ENCODE peak calls at places on chromosomes 5 and 9, in four cellular contexts. One of them, this sample, is unnamed.
A peak's percentile ranks its signal among the peaks of the same experiment; 100 is the strongest.

GRCh38 chr5:56116599-56117131 is 116.5 kb downstream of the ANKRD55 start:
- DNase-seq in GM12878: no peak
- DNase-seq in K562: no peak
- DNase-seq in HL-60: peak; percentile 17
- DNase-seq in this sample: no peak

GRCh38 chr9:103287361-103287760 is 292.2 kb downstream of the CYLC2 start:
- DNase-seq in GM12878: no peak
- DNase-seq in K562: no peak
- DNase-seq in HL-60: no peak
- DNase-seq in this sample: no peak

GRCh38 chr9:125659954-125660353 is 47.1 kb downstream of the MAPKAP1 start:
- DNase-seq in GM12878: no peak
- DNase-seq in K562: no peak
- DNase-seq in HL-60: no peak
- DNase-seq in this sample: no peak

GRCh38 chr9:72305102-72305546 is 59.9 kb downstream of the ZFAND5 start:
- DNase-seq in GM12878: no peak
- DNase-seq in K562: peak; percentile 16
- DNase-seq in HL-60: peak; percentile 78
- DNase-seq in this sample: no peak

GRCh38 chr9:128091144-128091543 is 23.1 kb downstream of the SLC25A25 start:
- DNase-seq in GM12878: no peak
- DNase-seq in K562: peak; percentile 66
- DNase-seq in HL-60: no peak
- DNase-seq in this sample: no peak

GRCh38 chr9:27924502-27924901 is 351.2 kb upstream of the C9orf72 start:
- DNase-seq in GM12878: no peak
- DNase-seq in K562: no peak
- DNase-seq in HL-60: no peak
- DNase-seq in this sample: no peak

GRCh38 chr5:27818888-27819287 is 780.5 kb upstream of the CDH9 start:
- DNase-seq in GM12878: no peak
- DNase-seq in K562: no peak
- DNase-seq in HL-60: no peak
- DNase-seq in this sample: no peak

GRCh38 chr9:129397335-129397734 is 219.3 kb upstream of the IER5L start:
- DNase-seq in GM12878: no peak
- DNase-seq in K562: no peak
- DNase-seq in HL-60: no peak
- DNase-seq in this sample: no peak

GRCh38 chr5:175235251-175235963 is 208.6 kb downstream of the DRD1 start:
- DNase-seq in GM12878: no peak
- DNase-seq in K562: no peak
- DNase-seq in HL-60: no peak
- DNase-seq in this sample: no peak

DNA sequence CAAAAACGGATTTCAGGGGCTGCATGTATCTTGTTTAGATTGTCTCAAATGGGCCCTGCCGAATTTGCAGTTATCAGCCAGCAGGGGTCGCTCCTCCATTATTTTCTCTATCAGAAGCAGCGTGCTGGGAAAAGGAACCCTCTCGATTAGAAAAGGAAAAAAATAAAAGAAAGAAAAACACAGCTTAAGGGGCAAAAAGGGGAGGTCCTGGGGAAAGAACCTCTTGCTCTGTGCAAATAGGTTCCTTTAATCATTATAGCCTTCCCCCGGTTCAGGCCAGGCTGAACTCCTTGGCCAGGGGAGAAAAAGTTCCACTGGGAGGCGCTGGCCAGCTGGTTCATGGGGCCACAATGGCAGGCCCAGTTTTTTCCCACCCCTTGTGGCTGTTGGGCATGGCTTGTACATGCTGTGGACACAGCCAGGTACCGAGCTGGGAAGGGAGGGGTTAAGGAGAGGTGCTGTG is 25.0 kb upstream of the CAPSL start:
- DNase-seq in GM12878: no peak
- DNase-seq in K562: peak; percentile 58
- DNase-seq in HL-60: no peak
- DNase-seq in this sample: no peak
- TF ChIP-seq SPI1 in GM12878: no peak
- TF ChIP-seq SPI1 in K562: no peak
- TF ChIP-seq SPI1 in HL-60: no peak
- TF ChIP-seq SPI1 in this sample: no peak

DNA sequence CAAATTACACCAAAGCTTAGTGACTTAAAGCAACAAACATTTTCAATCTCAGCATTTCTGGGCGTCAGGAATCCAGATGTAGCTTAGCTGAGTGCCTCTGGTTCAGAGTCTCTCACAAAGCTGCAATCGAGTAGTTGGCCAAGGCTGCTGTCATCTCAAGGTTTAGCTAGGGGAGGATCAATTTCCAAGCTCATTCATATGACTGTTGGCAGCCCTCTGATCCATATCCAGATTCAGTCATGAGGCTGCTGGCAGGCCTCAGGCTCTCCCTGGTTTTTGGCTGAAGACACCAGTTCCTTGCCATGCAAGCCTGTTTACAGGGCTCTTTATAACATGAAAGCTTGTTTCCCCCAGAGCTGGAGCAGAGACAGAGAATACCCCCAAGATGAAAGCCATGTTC is 419.5 kb upstream of the TLE4 start:
- DNase-seq in GM12878: no peak
- DNase-seq in K562: no peak
- DNase-seq in HL-60: no peak
- DNase-seq in this sample: no peak
- TF ChIP-seq SPI1 in GM12878: no peak
- TF ChIP-seq SPI1 in K562: no peak
- TF ChIP-seq SPI1 in HL-60: no peak
- TF ChIP-seq SPI1 in this sample: no peak

DNA sequence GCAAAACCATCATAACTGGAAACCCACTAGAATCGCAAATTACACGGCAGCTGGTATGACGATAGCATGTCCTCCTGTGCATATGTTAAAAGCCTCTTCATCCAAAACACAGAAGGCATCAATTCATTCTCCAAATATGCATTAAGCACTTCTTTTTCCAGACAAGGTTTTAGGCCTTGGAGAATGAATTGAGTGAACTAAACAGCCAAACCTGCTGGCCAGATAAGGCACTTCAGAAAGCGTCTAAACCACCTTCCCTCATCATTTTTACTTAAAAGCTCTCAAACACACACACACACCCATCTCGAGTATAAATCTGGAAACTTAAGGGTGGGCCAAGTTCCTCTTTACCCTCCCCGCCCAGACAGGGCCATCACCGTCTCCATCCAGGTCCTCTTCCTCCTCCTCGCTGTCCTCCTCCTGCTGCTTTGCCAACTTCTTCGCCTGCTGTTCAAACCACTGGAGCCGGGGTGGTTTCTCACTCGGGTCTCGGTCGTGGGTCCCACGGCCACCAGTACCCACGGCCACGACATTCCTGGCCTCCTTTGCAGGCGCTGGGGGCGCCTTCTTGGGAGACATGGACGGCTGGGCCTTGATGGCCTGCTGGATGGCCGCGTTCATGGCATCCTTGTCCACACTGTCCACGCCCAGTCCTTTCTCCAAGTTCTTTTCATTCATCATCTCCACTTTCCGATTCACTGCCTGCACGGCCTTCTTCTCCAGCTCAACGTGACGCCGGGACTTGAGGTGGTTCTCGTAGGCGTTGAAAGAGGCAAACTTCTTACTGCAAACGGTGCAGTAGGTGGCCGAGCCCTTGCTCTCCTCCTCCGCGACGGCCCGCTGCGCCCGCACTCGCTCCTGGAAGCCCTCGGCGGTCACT is 696 bp downstream of the ZNF622 start:
- DNase-seq in GM12878: no peak
- DNase-seq in K562: no peak
- DNase-seq in HL-60: no peak
- DNase-seq in this sample: no peak
- TF ChIP-seq SPI1 in GM12878: no peak
- TF ChIP-seq SPI1 in K562: peak; percentile 33
- TF ChIP-seq SPI1 in HL-60: peak; percentile 26
- TF ChIP-seq SPI1 in this sample: no peak

DNA sequence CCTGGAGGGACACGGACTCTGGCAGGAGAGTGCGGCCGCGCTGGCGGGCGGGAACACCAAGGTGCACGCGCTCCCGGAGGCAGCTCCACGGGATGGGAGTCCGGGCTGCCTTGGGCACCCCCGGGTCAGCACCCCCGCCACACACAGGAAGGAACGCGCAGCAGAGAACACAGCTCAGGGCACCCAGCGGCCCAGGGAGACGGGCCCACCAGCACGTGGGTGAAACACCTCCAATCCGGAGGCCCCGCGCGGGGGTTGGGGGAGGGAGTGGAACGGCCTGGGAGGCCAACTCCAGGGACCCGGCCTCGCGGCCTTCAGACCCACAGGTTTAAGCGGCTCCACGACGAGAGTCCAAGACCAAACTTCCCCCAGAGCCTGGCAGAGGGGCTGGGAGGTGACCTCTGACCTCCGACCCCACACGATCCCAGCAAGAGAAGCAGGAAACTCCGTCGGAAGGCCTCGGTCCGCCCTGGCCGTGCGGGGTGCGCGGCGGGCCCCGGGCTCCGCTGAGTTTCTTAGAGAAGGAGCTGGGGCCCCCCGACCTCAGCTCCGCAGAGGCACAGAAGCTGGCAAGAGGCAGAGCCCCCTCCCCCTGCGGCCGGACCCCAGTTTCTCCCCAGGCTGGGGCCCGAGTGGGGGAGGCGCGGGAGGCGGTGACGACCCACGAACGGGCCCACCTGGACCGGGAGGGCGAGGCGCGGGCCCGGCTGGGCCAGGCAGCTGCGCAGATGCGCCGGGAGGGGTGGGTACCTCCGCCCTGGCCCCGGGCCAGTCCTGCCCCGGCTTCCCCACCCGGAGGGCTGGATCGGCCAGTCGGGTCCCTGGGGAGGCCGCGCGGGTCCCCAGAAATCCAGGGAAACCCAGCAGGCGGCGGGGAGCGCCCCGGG is 851 bp downstream of the NACC2 start:
- DNase-seq in GM12878: no peak
- DNase-seq in K562: peak; percentile 87
- DNase-seq in HL-60: peak; percentile 88
- DNase-seq in this sample: no peak
- TF ChIP-seq SPI1 in GM12878: no peak
- TF ChIP-seq SPI1 in K562: no peak
- TF ChIP-seq SPI1 in HL-60: no peak
- TF ChIP-seq SPI1 in this sample: no peak

DNA sequence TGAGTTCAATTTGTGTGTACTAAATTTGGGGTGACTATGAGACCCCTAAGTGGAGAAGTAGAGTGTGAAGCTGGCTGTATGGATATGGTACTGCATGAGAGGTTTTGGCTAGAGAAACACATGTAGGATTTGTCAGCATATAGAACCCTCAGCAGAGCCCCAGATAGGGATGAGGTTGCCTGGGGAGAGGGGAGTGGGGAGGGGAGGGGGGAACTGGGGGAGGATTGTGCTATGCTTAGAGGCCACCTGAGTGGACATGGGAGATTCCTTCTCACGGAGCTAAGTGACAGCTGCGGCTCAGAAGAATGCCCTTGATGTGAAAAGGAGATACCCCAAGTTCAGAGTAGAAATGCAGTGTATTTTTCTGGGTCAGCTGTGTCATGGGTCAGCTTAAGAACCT is 11.2 kb downstream of the SLC22A5 start:
- DNase-seq in GM12878: no peak
- DNase-seq in K562: no peak
- DNase-seq in HL-60: no peak
- DNase-seq in this sample: no peak
- TF ChIP-seq SPI1 in GM12878: no peak
- TF ChIP-seq SPI1 in K562: no peak
- TF ChIP-seq SPI1 in HL-60: no peak
- TF ChIP-seq SPI1 in this sample: no peak

GRCh38 chr5:164312801-164313200 is 807.4 kb downstream of the MAT2B start:
- DNase-seq in GM12878: no peak
- DNase-seq in K562: no peak
- DNase-seq in HL-60: no peak
- DNase-seq in this sample: no peak

GRCh38 chr5:164319161-164319560 is 813.7 kb downstream of the MAT2B start:
- DNase-seq in GM12878: no peak
- DNase-seq in K562: no peak
- DNase-seq in HL-60: no peak
- DNase-seq in this sample: no peak

GRCh38 chr5:164317676-164318075 is 812.3 kb downstream of the MAT2B start:
- DNase-seq in GM12878: no peak
- DNase-seq in K562: no peak
- DNase-seq in HL-60: no peak
- DNase-seq in this sample: no peak
- TF ChIP-seq SPI1 in GM12878: no peak
- TF ChIP-seq SPI1 in K562: no peak
- TF ChIP-seq SPI1 in HL-60: no peak
- TF ChIP-seq SPI1 in this sample: no peak

GRCh38 chr5:39758426-39758825 is 333.6 kb upstream of the DAB2 start:
- DNase-seq in GM12878: no peak
- DNase-seq in K562: no peak
- DNase-seq in HL-60: no peak
- DNase-seq in this sample: no peak

GRCh38 chr5:39759696-39760095 is 334.9 kb upstream of the DAB2 start:
- DNase-seq in GM12878: no peak
- DNase-seq in K562: no peak
- DNase-seq in HL-60: peak; percentile 7
- DNase-seq in this sample: no peak

GRCh38 chr5:39757121-39757520 is 332.3 kb upstream of the DAB2 start:
- DNase-seq in GM12878: no peak
- DNase-seq in K562: no peak
- DNase-seq in HL-60: no peak
- DNase-seq in this sample: no peak

GRCh38 chr5:39755986-39756385 is 331.2 kb upstream of the DAB2 start:
- DNase-seq in GM12878: no peak
- DNase-seq in K562: peak; percentile 17
- DNase-seq in HL-60: peak; percentile 6
- DNase-seq in this sample: no peak

GRCh38 chr5:39755452-39755851 is 330.7 kb upstream of the DAB2 start:
- DNase-seq in GM12878: no peak
- DNase-seq in K562: no peak
- DNase-seq in HL-60: no peak
- DNase-seq in this sample: no peak
- TF ChIP-seq SPI1 in GM12878: no peak
- TF ChIP-seq SPI1 in K562: no peak
- TF ChIP-seq SPI1 in HL-60: no peak
- TF ChIP-seq SPI1 in this sample: no peak

This sample was measured in GM12891.